ENCODE peak calls at places on chromosome 16, in seven cellular contexts. J is DMS153, L is tibial nerve, B is substantia nigra, I is left lobe of liver, T is MCF 10A, D is NCI-H1436. Y is an unnamed sample.

GRCh38 chr16:55155815-55156214 is 168.2 kb upstream of the IRX6 start:
- DNase-seq in D (no peak), L (no peak), I (no peak), B (no peak), J (no peak), T (no peak), Y (no peak)

GRCh38 chr16:11168386-11169065 is 87.5 kb downstream of the SOCS1 start:
- DNase-seq in I (no peak), B (no peak), T (no peak), L (no peak), D (no peak), J (no peak), Y (no peak)

GRCh38 chr16:85014311-85014710 is 3.0 kb upstream of the ZDHHC7 start:
- DNase-seq in I (no peak), B (no peak), D (no peak), T (no peak), L (no peak), J (no peak), Y (no peak)

GRCh38 chr16:68676113-68676860 is 31.2 kb downstream of the CDH3 start:
- DNase-seq in B (no peak), D (no peak), T (peak), L (no peak), I (no peak), J (no peak), Y (peak)

GRCh38 chr16:64428463-64428862 is 693.4 kb downstream of the CDH11 start:
- DNase-seq in L (no peak), B (no peak), D (no peak), I (no peak), J (no peak), T (peak), Y (peak)

GRCh38 chr16:11238272-11239202 is 17.5 kb downstream of the SOCS1 start:
- DNase-seq in J (no peak), D (no peak), L (no peak), T (no peak), I (no peak), B (no peak), Y (no peak)

GRCh38 chr16:51383909-51384308 is 232.8 kb upstream of the SALL1 start:
- DNase-seq in L (no peak), I (no peak), J (no peak), B (no peak), T (no peak), D (no peak), Y (no peak)

GRCh38 chr16:28822520-28823290 is at the start of gene ATXN2L:
- DNase-seq in J (peak), T (peak), I (peak), D (peak), L (peak), B (peak), Y (peak)

GRCh38 chr16:59826767-59827166 is 1092.7 kb upstream of the GOT2 start:
- DNase-seq in L (no peak), I (no peak), B (no peak), J (no peak), T (no peak), D (no peak), Y (no peak)

GRCh38 chr16:54054237-54054780 is 232.3 kb downstream of the IRX3 start:
- DNase-seq in J (peak), I (no peak), L (no peak), B (no peak), T (no peak), D (peak), Y (no peak)

GRCh38 chr16:20918486-20919239 is 18.1 kb downstream of the LYRM1 start:
- DNase-seq in J (no peak), I (peak), L (peak), B (no peak), T (peak), D (no peak), Y (peak)

GRCh38 chr16:24286713-24287405 is 30.7 kb downstream of the CACNG3 start:
- DNase-seq in I (no peak), J (no peak), L (no peak), D (no peak), B (no peak), T (peak), Y (no peak)

GRCh38 chr16:30775381-30776099 is 11.5 kb downstream of the ZNF629 start:
- DNase-seq in L (peak), B (peak), I (peak), J (peak), D (peak), T (peak), Y (peak)

GRCh38 chr16:49189286-49189685 is 92.4 kb downstream of the CBLN1 start:
- DNase-seq in T (no peak), D (no peak), B (no peak), I (no peak), L (no peak), J (no peak), Y (peak)